ENCODE peak calls at places on chromosomes 6 and 20, in six cellular contexts. E is endothelial cell of umbilical vein, R is dorsolateral prefrontal cortex, B is WERI-Rb-1, S is A549, A is GM23338. L is an unnamed sample.
A peak's percentile ranks its signal among the peaks of the same experiment; 100 is the strongest.

GRCh38 chr6:25017932-25018581 is 82.3 kb upstream of the RIPOR2 start:
- DNase-seq in E (peak; percentile 66), R (no peak), B (peak; percentile 81), S (peak; percentile 37), A (peak; percentile 94), L (peak; percentile 46)

GRCh38 chr20:59438201-59438600 is 137.8 kb downstream of the EDN3 start:
- DNase-seq in E (no peak), R (no peak), B (no peak), S (no peak), A (no peak), L (no peak)

GRCh38 chr6:111990214-111990613 is 63.7 kb upstream of the CCN6 start:
- DNase-seq in E (no peak), R (no peak), B (no peak), S (no peak), A (no peak), L (no peak)

GRCh38 chr20:53957421-53958172 is 112.8 kb downstream of the BCAS1 start:
- DNase-seq in E (peak; percentile 16), R (no peak), B (no peak), S (no peak), A (peak; percentile 14), L (peak; percentile 36)

GRCh38 chr6:91141352-91141751 is 554.5 kb upstream of the MAP3K7 start:
- DNase-seq in E (no peak), R (no peak), B (no peak), S (no peak), A (no peak), L (no peak)

GRCh38 chr6:65231616-65232015 is 475.4 kb downstream of the EYS start:
- DNase-seq in E (no peak), R (no peak), B (no peak), S (no peak), A (no peak), L (no peak)

GRCh38 chr6:143110572-143110971 is 49.9 kb downstream of the AIG1 start:
- DNase-seq in E (no peak), R (no peak), B (no peak), S (no peak), A (no peak), L (no peak)

GRCh38 chr6:41239467-41240159 is 11.5 kb downstream of the TREML4 start:
- DNase-seq in E (no peak), R (no peak), B (no peak), S (no peak), A (peak; percentile 73), L (no peak)

GRCh38 chr6:142821860-142822259 is 123.1 kb downstream of the HIVEP2 start:
- DNase-seq in E (no peak), R (no peak), B (peak; percentile 15), S (no peak), A (no peak), L (no peak)

GRCh38 chr20:9401381-9401780 is 113.0 kb upstream of the LAMP5 start:
- DNase-seq in E (no peak), R (no peak), B (no peak), S (no peak), A (no peak), L (no peak)

GRCh38 chr20:7868108-7868507 is 72.2 kb downstream of the HAO1 start:
- DNase-seq in E (no peak), R (no peak), B (no peak), S (no peak), A (no peak), L (no peak)

GRCh38 chr6:41321183-41321582 is 14.2 kb upstream of the NCR2 start:
- DNase-seq in E (no peak), R (no peak), B (no peak), S (no peak), A (no peak), L (no peak)

GRCh38 chr20:58478141-58478805 is 36.9 kb downstream of the APCDD1L start:
- DNase-seq in E (no peak), R (no peak), B (no peak), S (no peak), A (no peak), L (no peak)

GRCh38 chr20:23907579-23907978 is 28.0 kb upstream of the CST5 start:
- DNase-seq in E (no peak), R (no peak), B (no peak), S (no peak), A (no peak), L (no peak)

GRCh38 chr20:58228484-58229197 is at the start of gene ANKRD60:
- DNase-seq in E (peak; percentile 36), R (no peak), B (peak; percentile 42), S (no peak), A (peak; percentile 83), L (peak; percentile 60)

GRCh38 chr20:20712004-20712473 is 405 bp downstream of the RALGAPA2 start:
- DNase-seq in E (peak; percentile 18), R (no peak), B (peak; percentile 11), S (no peak), A (peak; percentile 48), L (no peak)

GRCh38 chr6:109961666-109962065 is 16.4 kb upstream of the GPR6 start:
- DNase-seq in E (no peak), R (no peak), B (no peak), S (no peak), A (no peak), L (no peak)

GRCh38 chr20:43949741-43950618 is 35.3 kb downstream of the TOX2 start:
- DNase-seq in E (no peak), R (no peak), B (no peak), S (no peak), A (no peak), L (no peak)

GRCh38 chr6:111676383-111676782 is 70.7 kb upstream of the TRAF3IP2 start:
- DNase-seq in E (no peak), R (no peak), B (no peak), S (no peak), A (no peak), L (no peak)

GRCh38 chr6:27684264-27685211 is 211.6 kb upstream of the ZNF184 start:
- DNase-seq in E (peak; percentile 49), R (no peak), B (no peak), S (peak; percentile 93), A (peak; percentile 92), L (peak; percentile 93)

GRCh38 chr6:90497411-90497810 is 89.5 kb downstream of the MAP3K7 start:
- DNase-seq in E (no peak), R (no peak), B (no peak), S (no peak), A (no peak), L (no peak)

GRCh38 chr6:133811557-133811956 is 77.4 kb upstream of the TCF21 start:
- DNase-seq in E (no peak), R (no peak), B (no peak), S (no peak), A (no peak), L (no peak)

GRCh38 chr6:53831956-53832660 is 37.3 kb downstream of the LRRC1 start:
- DNase-seq in E (no peak), R (no peak), B (no peak), S (no peak), A (no peak), L (no peak)

GRCh38 chr6:42462474-42462972 is 10.8 kb upstream of the TRERF1 start:
- DNase-seq in E (no peak), R (no peak), B (no peak), S (no peak), A (no peak), L (no peak)

GRCh38 chr20:44979090-44979621 is 12.8 kb downstream of the STK4 start:
- DNase-seq in E (no peak), R (no peak), B (no peak), S (no peak), A (no peak), L (no peak)

DNA sequence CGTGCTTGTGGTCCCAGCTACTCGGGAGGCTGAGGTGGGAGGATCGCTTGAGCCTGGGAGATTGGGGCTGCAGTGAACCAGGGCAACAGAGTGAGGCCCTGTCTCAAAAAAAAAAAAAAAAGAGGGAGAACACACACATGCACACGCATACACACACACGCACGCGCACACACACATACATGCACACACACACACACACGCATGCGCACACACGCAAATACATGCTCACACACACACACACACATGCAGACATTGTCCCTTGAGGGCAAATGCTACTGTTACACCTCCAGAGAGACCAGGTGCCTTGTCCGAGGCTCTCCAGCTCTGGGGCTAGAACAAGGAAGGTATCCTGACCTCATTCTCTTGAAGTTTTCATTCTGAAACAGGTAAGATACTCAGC is 64.5 kb downstream of the RAB44 start:
- DNase-seq in E (no peak), R (no peak), B (no peak), S (no peak), A (no peak), L (no peak)
- H3K27ac ChIP-seq in E (no peak overlapping the region), R (peak overlapping the region; percentile 97), B (no peak overlapping the region), S (no peak overlapping the region), A (no peak overlapping the region), L (no peak overlapping the region)

GRCh38 chr6:48240287-48240686 is 129.3 kb upstream of the PTCHD4 start:
- DNase-seq in E (no peak), R (no peak), B (no peak), S (no peak), A (no peak), L (no peak)
- TF ChIP-seq CTCF in E (no peak), R (no peak), B (no peak), S (no peak), A (no peak), L (no peak)

DNA sequence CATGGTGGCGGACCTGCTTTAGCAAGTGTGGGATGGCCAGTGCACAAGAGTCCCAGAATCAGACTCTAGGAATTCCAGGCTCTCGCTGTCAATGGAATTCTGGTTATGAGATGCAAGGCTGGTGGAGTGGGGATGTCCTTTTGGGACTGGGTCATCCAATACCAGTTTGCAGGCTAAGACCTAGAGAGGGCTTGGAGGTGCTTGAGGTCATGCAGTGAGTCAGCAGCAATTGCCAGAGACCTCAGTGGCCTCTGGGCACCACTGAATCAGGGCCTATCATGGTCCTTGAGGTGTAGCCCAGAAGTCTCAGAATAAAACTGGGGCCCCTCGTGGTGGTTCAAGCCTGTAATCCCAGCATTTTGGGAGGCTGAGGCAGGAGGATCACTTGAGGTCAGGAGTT is 1.4 kb upstream of the SCRT2 start:
- DNase-seq in E (no peak), R (no peak), B (no peak), S (peak; percentile 41), A (no peak), L (no peak)
- H3K27ac ChIP-seq in E (no peak overlapping the region), R (no peak overlapping the region), B (peak overlapping the region; percentile 65), S (no peak overlapping the region), A (no peak overlapping the region), L (no peak overlapping the region)

GRCh38 chr20:36593347-36593746 is 12.2 kb upstream of the RAB5IF start:
- DNase-seq in E (no peak), R (no peak), B (no peak), S (no peak), A (no peak), L (no peak)

GRCh38 chr20:36591281-36591680 is 14.3 kb upstream of the RAB5IF start:
- DNase-seq in E (no peak), R (no peak), B (no peak), S (no peak), A (no peak), L (no peak)

GRCh38 chr20:36587388-36588136 is 14.2 kb downstream of the TGIF2 start:
- DNase-seq in E (no peak), R (no peak), B (no peak), S (no peak), A (no peak), L (no peak)

GRCh38 chr20:36591854-36592641 is 13.5 kb upstream of the RAB5IF start:
- DNase-seq in E (no peak), R (no peak), B (peak; percentile 58), S (no peak), A (peak; percentile 76), L (peak; percentile 65)
- TF ChIP-seq CTCF in E (no peak), R (no peak), B (peak; percentile 66), S (peak; percentile 20), A (peak; percentile 55), L (peak; percentile 62)